ENCODE peak calls at places on chromosomes 13 and 19, in nine cellular contexts. M is brain microvascular endothelial cell; R is tibial artery; H is SJSA1; X is upper lobe of right lung; D is kidney epithelial cell; W is CD8-positive, alpha-beta T cell; F is cardiac muscle cell; V is GM12878. I is an unnamed sample.

GRCh38 chr19:43479226-43479625 is 13.8 kb upstream of the LYPD3 start:
- DNase-seq in W (no peak), H (no peak), M (no peak), R (no peak), X (no peak), F (no peak), V (no peak), D (no peak), I (no peak)

GRCh38 chr19:7456964-7457541 is 31.8 kb downstream of the PEX11G start:
- DNase-seq in M (no peak), H (no peak), V (no peak), X (no peak), F (no peak), W (no peak), D (no peak), R (no peak), I (no peak)

GRCh38 chr13:112781881-112782361 is 92.1 kb downstream of the ATP11A start:
- DNase-seq in D (no peak), R (no peak), H (peak; percentile 12), X (peak; percentile 79), V (no peak), F (no peak), M (no peak), W (no peak), I (no peak)

GRCh38 chr19:29680447-29680846 is 15.2 kb downstream of the PLEKHF1 start:
- DNase-seq in W (peak; percentile 85), H (no peak), M (no peak), D (no peak), V (no peak), X (peak; percentile 77), F (no peak), R (no peak), I (no peak)

GRCh38 chr19:53507523-53508442 is 30.2 kb upstream of the ZNF331 start:
- DNase-seq in F (no peak), W (no peak), V (no peak), H (no peak), D (no peak), R (no peak), X (no peak), M (no peak), I (no peak)

GRCh38 chr13:48403151-48403631 is 9.7 kb downstream of the LPAR6 start:
- DNase-seq in H (no peak), V (peak; percentile 40), X (no peak), R (no peak), D (no peak), M (no peak), F (no peak), W (no peak), I (no peak)

GRCh38 chr13:107099661-107100060 is 531.7 kb upstream of the ARGLU1 start:
- DNase-seq in M (peak; percentile 78), R (no peak), H (no peak), X (no peak), D (peak; percentile 85), W (no peak), V (no peak), F (no peak), I (no peak)

GRCh38 chr19:8302357-8302691 is 5.8 kb downstream of the CD320 start:
- DNase-seq in R (peak; percentile 66), M (no peak), H (peak; percentile 44), F (no peak), D (no peak), W (no peak), X (peak; percentile 66), V (no peak), I (no peak)

GRCh38 chr13:106105153-106105552 is 430.3 kb downstream of the EFNB2 start:
- DNase-seq in R (no peak), D (no peak), W (no peak), M (no peak), F (no peak), V (no peak), H (no peak), X (no peak), I (no peak)

GRCh38 chr13:43154839-43155238 is 131.5 kb downstream of the DNAJC15 start:
- DNase-seq in D (no peak), H (no peak), X (no peak), F (no peak), M (no peak), R (no peak), W (no peak), V (no peak), I (peak; percentile 92)

GRCh38 chr13:92954746-92955145 is 271.9 kb upstream of the GPC6 start:
- DNase-seq in R (no peak), F (no peak), H (no peak), D (no peak), M (no peak), W (no peak), V (no peak), X (no peak), I (no peak)

GRCh38 chr13:92963029-92963428 is 263.6 kb upstream of the GPC6 start:
- DNase-seq in H (no peak), V (no peak), R (no peak), D (peak; percentile 18), F (no peak), M (no peak), X (no peak), W (no peak), I (no peak)

GRCh38 chr13:92959790-92960189 is 266.8 kb upstream of the GPC6 start:
- DNase-seq in V (no peak), F (no peak), R (no peak), X (no peak), M (no peak), D (no peak), W (no peak), H (peak; percentile 61), I (no peak)
- H3K36me3 ChIP-seq in V (no peaks in the 10 kb centered on the region), F (no peaks in the 10 kb centered on the region), R (no peaks in the 10 kb centered on the region), X (no peaks in the 10 kb centered on the region), M (no peaks in the 10 kb centered on the region), D (no peaks in the 10 kb centered on the region), W (no peaks in the 10 kb centered on the region), H (no peaks in the 10 kb centered on the region), I (no peaks in the 10 kb centered on the region)

DNA sequence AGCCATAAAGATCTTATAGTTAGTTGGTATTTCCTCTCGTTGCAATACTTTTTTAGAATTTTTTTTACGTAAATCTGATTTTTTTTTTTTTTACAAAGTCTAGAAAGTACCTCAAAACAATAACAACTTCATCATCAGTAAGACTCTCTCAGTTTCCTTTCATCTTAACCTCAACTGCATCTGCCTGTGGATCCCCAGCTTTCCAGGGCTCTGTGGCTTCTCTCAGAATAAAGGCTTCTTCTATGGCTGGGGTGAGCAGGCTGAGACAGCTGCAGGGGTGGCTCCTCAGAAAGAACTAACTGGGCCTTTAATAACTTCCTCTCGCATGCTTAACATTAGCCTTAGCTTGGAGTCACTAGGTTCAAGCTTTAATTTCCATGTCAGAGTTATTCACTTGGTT is 4.2 kb downstream of the ZNF506 start:
- DNase-seq in X (no peak), W (peak; percentile 87), F (no peak), R (no peak), H (no peak), D (no peak), M (no peak), V (no peak), I (peak; percentile 3)
- H3K36me3 ChIP-seq in X (peaks cover 13% of the 10 kb centered on the region), W (peaks cover 3% of the 10 kb centered on the region), F (peaks cover 6% of the 10 kb centered on the region), R (no peaks in the 10 kb centered on the region), H (peaks cover 6% of the 10 kb centered on the region), D (peaks cover 1% of the 10 kb centered on the region), M (peaks cover 2% of the 10 kb centered on the region), V (peaks cover 2% of the 10 kb centered on the region), I (peaks cover 1% of the 10 kb centered on the region)

GRCh38 chr19:57249329-57249728 is 8.9 kb downstream of the ZNF805 start:
- DNase-seq in F (no peak), X (no peak), W (no peak), V (no peak), D (no peak), H (no peak), M (no peak), R (no peak), I (no peak)
- H3K36me3 ChIP-seq in F (peaks cover 42% of the 10 kb centered on the region), X (peaks cover 91% of the 10 kb centered on the region), W (peaks cover 69% of the 10 kb centered on the region), V (peaks cover 15% of the 10 kb centered on the region), D (peaks cover 1% of the 10 kb centered on the region), H (peaks cover 80% of the 10 kb centered on the region), M (peaks cover 66% of the 10 kb centered on the region), R (peaks cover 94% of the 10 kb centered on the region), I (peaks cover 2% of the 10 kb centered on the region)

GRCh38 chr19:46689358-46689757 is 27.6 kb downstream of the PRKD2 start:
- DNase-seq in V (no peak), R (no peak), F (no peak), X (no peak), W (no peak), H (no peak), M (no peak), D (no peak), I (no peak)

GRCh38 chr19:46693760-46694159 is 23.2 kb downstream of the PRKD2 start:
- DNase-seq in H (no peak), V (no peak), R (no peak), D (no peak), W (no peak), M (no peak), X (no peak), F (no peak), I (no peak)

GRCh38 chr19:46691948-46692347 is 25.0 kb downstream of the PRKD2 start:
- DNase-seq in M (no peak), V (no peak), D (no peak), R (no peak), W (no peak), H (no peak), F (no peak), X (no peak), I (no peak)

GRCh38 chr19:46692918-46693722 is 23.8 kb downstream of the PRKD2 start:
- DNase-seq in M (no peak), W (no peak), F (no peak), V (no peak), R (no peak), D (no peak), X (no peak), H (no peak), I (no peak)

DNA sequence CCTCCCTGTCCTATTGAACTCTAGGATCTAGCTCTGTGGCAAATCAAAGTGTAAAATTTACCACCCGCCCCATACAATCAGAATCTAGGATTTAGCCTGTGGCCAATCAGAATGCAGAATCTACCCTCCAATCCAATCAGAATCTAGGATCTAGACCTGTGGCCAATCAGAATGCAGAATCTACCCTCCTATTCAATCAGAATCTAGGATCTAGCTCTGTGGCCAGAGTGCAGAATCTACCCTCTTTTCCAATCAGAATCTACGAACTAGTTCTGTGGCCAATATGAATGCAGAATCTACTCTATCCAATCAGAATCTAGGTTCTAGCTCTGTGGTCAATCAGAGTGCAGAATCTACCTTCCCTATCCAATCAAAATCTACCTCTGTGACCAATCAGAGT is 25.8 kb downstream of the PRKD2 start:
- DNase-seq in W (no peak), F (no peak), D (no peak), R (no peak), M (no peak), H (no peak), X (no peak), V (no peak), I (no peak)
- H3K36me3 ChIP-seq in W (peaks cover 71% of the 10 kb centered on the region), F (peaks cover 49% of the 10 kb centered on the region), D (peaks cover 10% of the 10 kb centered on the region), R (peaks cover 84% of the 10 kb centered on the region), M (peaks cover 81% of the 10 kb centered on the region), H (peaks cover 85% of the 10 kb centered on the region), X (peaks cover 100% of the 10 kb centered on the region), V (peaks cover 44% of the 10 kb centered on the region), I (peaks cover 24% of the 10 kb centered on the region)

DNA sequence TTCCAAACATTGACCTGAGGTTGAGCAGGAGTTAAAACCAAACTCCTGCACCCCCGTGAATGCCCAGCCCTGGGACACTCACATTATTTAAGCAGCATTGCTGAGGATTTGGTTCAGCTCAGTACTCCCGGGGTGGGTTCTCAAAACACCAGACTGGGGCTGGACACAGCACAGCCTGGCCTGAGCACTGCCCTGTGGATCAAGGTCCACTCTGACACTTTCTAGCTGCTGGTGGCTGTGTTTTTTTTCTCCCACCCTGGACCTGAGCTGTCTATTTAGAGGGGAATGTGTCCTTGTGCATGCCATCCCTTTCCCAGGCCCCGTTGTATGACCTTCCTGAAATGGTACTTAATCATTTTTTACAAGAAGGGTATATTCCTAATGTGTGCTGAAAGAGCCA is 94.7 kb upstream of the GJB6 start:
- DNase-seq in F (no peak), X (no peak), V (no peak), D (no peak), R (no peak), W (no peak), M (no peak), H (no peak), I (no peak)
- H3K36me3 ChIP-seq in F (no peaks in the 10 kb centered on the region), X (no peaks in the 10 kb centered on the region), V (no peaks in the 10 kb centered on the region), D (no peaks in the 10 kb centered on the region), R (no peaks in the 10 kb centered on the region), W (no peaks in the 10 kb centered on the region), M (no peaks in the 10 kb centered on the region), H (no peaks in the 10 kb centered on the region), I (no peaks in the 10 kb centered on the region)

I was measured in mesendoderm.